ENCODE peak calls at places on chromosomes 3 and 15, in five cellular contexts. N, Z, H, Y and Q are unnamed samples.

GRCh38 chr3:147406255-147407023 is at the start of gene ZIC4:
- DNase-seq in H (peak), N (no peak), Y (no peak), Z (no peak), Q (no peak)

GRCh38 chr15:42276762-42277161 is 3.5 kb upstream of the TMEM87A start:
- DNase-seq in N (no peak), H (no peak), Y (no peak), Z (no peak), Q (no peak)

GRCh38 chr15:31387101-31387482 is 60.5 kb downstream of the KLF13 start:
- DNase-seq in Y (no peak), H (no peak), Z (no peak), N (no peak), Q (no peak)

GRCh38 chr3:139934557-139935070 is 371 bp upstream of the CLSTN2 start:
- DNase-seq in Z (no peak), Y (no peak), H (peak), N (peak), Q (peak)

GRCh38 chr3:191026746-191027145 is 164.3 kb upstream of the GMNC start:
- DNase-seq in Y (no peak), N (no peak), Z (no peak), H (no peak), Q (no peak)

GRCh38 chr3:78260388-78260787 is 1220.5 kb downstream of the ROBO2 start:
- DNase-seq in Z (no peak), Y (no peak), H (no peak), N (no peak), Q (no peak)

GRCh38 chr3:112017081-112017480 is 17.5 kb upstream of the TMPRSS7 start:
- DNase-seq in H (no peak), Z (no peak), Y (no peak), N (no peak), Q (peak)

GRCh38 chr3:32216172-32216783 is 22.2 kb upstream of the CMTM8 start:
- DNase-seq in Y (no peak), Z (no peak), N (no peak), H (no peak), Q (no peak)

GRCh38 chr3:144662729-144663128 is 691.1 kb downstream of the DIPK2A start:
- DNase-seq in Y (no peak), H (no peak), N (no peak), Z (no peak), Q (no peak)

GRCh38 chr3:115341208-115341607 is 194.1 kb upstream of the ZBTB20 start:
- DNase-seq in Y (no peak), H (no peak), N (peak), Z (peak), Q (no peak)

GRCh38 chr3:153343988-153344782 is 182.2 kb downstream of the RAP2B start:
- DNase-seq in N (no peak), H (no peak), Y (no peak), Z (no peak), Q (no peak)

GRCh38 chr15:71042356-71042922 is 72.8 kb upstream of the THSD4 start:
- DNase-seq in Z (no peak), N (no peak), Y (no peak), H (no peak), Q (no peak)

GRCh38 chr15:95259965-95260364 is 1028.6 kb downstream of the MCTP2 start:
- DNase-seq in N (no peak), Z (no peak), H (peak), Y (no peak), Q (no peak)

GRCh38 chr15:95259513-95259912 is 1028.2 kb downstream of the MCTP2 start:
- DNase-seq in N (peak), Y (peak), H (peak), Z (peak), Q (peak)

GRCh38 chr15:95262866-95263564 is 1031.7 kb downstream of the MCTP2 start:
- DNase-seq in H (no peak), N (no peak), Z (no peak), Y (no peak), Q (no peak)

GRCh38 chr15:95261546-95261945 is 1030.2 kb downstream of the MCTP2 start:
- DNase-seq in Z (no peak), H (no peak), Y (no peak), N (no peak), Q (no peak)

GRCh38 chr15:95260856-95261255 is 1029.5 kb downstream of the MCTP2 start:
- DNase-seq in N (no peak), H (no peak), Z (no peak), Y (no peak), Q (no peak)
- TF ChIP-seq REST in N (no peak), H (no peak), Z (no peak), Y (no peak), Q (no peak)

DNA sequence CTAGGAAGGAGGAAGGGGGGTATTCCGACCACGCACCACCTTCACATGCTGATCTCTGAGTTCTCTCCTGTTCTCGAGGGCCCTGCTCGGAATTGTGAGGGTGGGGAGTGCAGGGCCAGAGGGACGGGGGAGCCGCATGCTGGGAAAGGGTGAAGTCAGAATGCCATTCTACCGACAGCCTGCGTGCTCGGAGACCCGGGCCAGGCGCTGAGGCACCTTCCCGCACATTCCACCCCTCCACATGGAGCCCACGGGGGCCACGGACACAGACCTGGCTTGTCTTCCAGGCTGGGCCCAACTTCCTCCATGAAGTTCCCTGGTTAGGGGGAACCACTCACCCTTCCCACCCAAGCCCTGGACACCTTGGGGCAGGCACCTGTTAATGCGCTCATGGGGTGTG is 28.7 kb upstream of the PIGZ start:
- DNase-seq in Z (no peak), N (no peak), Y (no peak), H (no peak), Q (no peak)
- H3K27ac ChIP-seq in Z (no peak), N (no peak), Y (no peak), H (no peak), Q (no peak)

DNA sequence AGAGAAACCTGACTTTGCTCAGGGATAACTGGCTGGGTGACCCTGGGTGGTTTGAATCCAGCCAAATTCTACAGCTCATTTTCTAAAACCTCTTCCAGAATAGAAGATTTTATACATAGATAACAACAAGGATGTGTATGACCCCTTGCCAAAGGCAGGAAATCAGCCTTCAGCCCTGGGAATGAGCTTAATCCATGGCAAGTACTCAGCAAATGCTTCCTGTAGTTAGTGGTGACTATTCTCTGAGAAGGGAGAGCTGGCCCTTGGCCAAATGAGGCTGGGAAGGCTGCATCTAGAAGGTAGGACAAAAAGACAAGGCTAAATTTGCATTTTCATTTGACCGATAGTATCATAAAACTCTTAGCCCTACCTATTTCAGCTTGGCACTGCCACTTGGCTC is 4.6 kb upstream of the HACD3 start:
- DNase-seq in Z (no peak), Y (no peak), N (no peak), H (no peak), Q (no peak)
- TF ChIP-seq REST in Z (no peak), Y (no peak), N (no peak), H (no peak), Q (no peak)

DNA sequence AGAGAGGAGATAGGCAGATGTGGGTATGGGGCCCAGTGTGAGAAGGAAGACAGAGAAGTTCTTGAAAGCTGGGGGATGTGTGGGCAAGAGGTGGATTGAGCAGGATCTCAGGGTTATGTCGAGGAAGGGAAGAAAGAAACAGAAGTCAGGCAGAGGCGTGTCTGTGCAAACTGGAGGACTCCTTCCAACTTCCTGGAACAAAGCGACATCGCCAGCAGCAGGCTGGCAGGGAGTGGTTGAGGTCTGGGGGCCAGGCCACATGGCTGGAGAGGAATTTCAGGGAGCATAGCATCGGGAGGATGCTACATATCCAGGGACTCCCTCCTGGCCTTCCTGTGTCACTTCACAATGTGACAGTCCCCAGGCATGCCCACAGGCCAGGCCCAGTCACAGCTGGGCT is 42.9 kb upstream of the MYZAP start:
- DNase-seq in Y (no peak), H (no peak), Z (no peak), N (no peak), Q (no peak)
- H3K27ac ChIP-seq in Y (no peak), H (no peak), Z (no peak), N (no peak), Q (no peak)

GRCh38 chr3:52998781-52999509 is 46.9 kb downstream of the SFMBT1 start:
- DNase-seq in H (peak), Y (no peak), N (no peak), Z (peak), Q (no peak)
- TF ChIP-seq REST in H (no peak), Y (no peak), N (no peak), Z (no peak), Q (no peak)

DNA sequence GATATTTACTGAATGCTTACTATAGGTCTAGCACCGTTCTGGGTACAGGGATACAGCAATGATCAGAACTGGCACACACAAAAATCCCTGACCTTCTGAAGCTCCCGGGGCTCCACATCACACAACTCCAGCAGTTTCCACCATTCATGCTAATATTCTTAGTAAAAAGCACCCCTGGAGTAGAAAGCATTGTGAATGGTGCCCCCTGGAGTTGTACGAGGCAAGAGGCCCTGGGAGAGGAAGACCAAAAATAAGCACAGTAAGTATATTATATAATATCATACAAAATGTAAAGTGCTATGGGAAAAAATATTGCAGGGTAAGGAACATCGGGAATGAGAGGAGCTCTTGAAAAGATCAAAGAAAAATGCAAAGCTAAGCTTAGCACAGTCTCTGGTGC is 790 bp upstream of the SRGAP3 start:
- DNase-seq in Y (no peak), N (no peak), H (peak), Z (no peak), Q (no peak)
- H3K27ac ChIP-seq in Y (no peak), N (no peak), H (no peak), Z (no peak), Q (peak)

GRCh38 chr15:36294359-36294758 is 285.1 kb upstream of the CDIN1 start:
- DNase-seq in N (no peak), H (peak), Z (no peak), Y (no peak), Q (no peak)
- TF ChIP-seq REST in N (no peak), H (no peak), Z (no peak), Y (no peak), Q (no peak)

GRCh38 chr3:178350763-178351162 is 185.5 kb upstream of the KCNMB2 start:
- DNase-seq in Z (no peak), N (no peak), H (no peak), Y (no peak), Q (no peak)

GRCh38 chr3:178352300-178353021 is 183.8 kb upstream of the KCNMB2 start:
- DNase-seq in N (peak), H (peak), Z (no peak), Y (peak), Q (no peak)

DNA sequence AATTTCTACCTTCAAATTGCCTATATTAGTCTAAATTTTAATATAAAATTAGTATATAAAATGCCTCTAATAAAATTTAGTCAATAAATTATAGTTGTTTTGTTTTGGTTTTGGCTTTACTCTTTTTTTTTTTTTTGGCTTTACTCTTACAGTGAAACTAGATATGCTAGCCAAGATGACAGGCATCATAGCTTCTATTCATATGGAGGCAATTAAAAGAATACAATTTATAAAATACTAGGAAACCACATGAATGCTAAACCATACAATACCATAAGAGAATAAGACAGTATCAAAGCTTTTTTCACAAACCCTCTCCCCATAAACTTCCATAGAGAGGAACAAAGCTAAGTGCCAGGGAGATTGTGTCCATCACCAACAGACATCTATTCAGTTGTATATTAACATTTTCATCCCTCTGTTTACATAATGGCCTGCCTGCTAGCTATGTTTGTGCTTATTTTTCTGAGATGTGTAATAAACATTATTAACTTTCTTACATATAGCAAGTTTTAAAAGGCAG is 182.9 kb upstream of the KCNMB2 start:
- DNase-seq in H (no peak), Z (no peak), Y (no peak), N (no peak), Q (no peak)
- H3K27ac ChIP-seq in H (no peak), Z (no peak), Y (peak), N (no peak), Q (no peak)

GRCh38 chr3:151218136-151218535 is 15.1 kb upstream of the GPR171 start:
- DNase-seq in H (no peak), N (no peak), Z (no peak), Y (no peak), Q (no peak)

GRCh38 chr3:151214459-151214858 is 11.4 kb upstream of the GPR171 start:
- DNase-seq in Z (no peak), H (peak), Y (no peak), N (no peak), Q (no peak)

GRCh38 chr3:151217208-151217607 is 14.2 kb upstream of the GPR171 start:
- DNase-seq in Z (no peak), Y (no peak), H (no peak), N (no peak), Q (no peak)

GRCh38 chr3:151219056-151219455 is 16.0 kb upstream of the GPR171 start:
- DNase-seq in Y (no peak), H (no peak), Z (peak), N (peak), Q (no peak)

DNA sequence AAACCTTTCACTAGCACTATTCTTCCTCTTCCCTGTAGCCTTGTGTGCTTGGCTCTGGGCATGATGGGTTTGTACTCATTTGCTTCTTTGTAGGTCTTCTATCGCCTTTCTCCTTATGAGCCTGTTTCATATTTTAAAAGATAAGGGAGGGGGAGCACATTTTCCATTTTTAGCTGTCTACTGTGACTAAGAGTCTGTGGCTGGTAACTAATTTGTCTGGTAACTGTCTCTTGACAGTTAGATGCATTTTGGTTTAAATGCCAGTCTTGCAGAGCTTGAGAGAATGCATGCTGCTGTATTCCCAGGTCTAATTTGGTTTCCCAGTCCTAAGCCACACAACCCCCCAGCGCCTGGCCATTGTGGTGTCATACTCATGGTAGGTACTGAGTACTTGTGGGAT is 13.6 kb upstream of the GPR171 start:
- DNase-seq in Y (no peak), N (no peak), H (no peak), Z (no peak), Q (no peak)
- TF ChIP-seq REST in Y (no peak), N (no peak), H (no peak), Z (no peak), Q (no peak)